ENCODE peak calls at places on chromosomes 6 and 20, in seven cellular contexts. R, I, L, Q, B, Z and D are unnamed samples.
A peak's percentile ranks its signal among the peaks of the same experiment; 100 is the strongest.

GRCh38 chr6:130161627-130162404 is 60.9 kb downstream of the SAMD3 start:
- DNase-seq in L (no peak), I (no peak), R (peak; percentile 55), Q (no peak), B (no peak), Z (no peak), D (peak; percentile 13)

GRCh38 chr6:103327079-103327478 is 1532.6 kb downstream of the HACE1 start:
- DNase-seq in Z (no peak), L (no peak), I (no peak), R (no peak), Q (no peak), B (no peak), D (no peak)

GRCh38 chr6:157896931-157897330 is 73.9 kb downstream of the SNX9 start:
- DNase-seq in L (no peak), R (no peak), B (no peak), I (no peak), Q (no peak), Z (no peak), D (no peak)

GRCh38 chr6:15264902-15265761 is 19.3 kb downstream of the JARID2 start:
- DNase-seq in Q (no peak), I (no peak), B (no peak), R (peak; percentile 55), Z (no peak), L (no peak), D (no peak)

GRCh38 chr6:19830171-19830570 is 7.0 kb upstream of the ID4 start:
- DNase-seq in Q (peak; percentile 65), Z (no peak), L (no peak), I (no peak), B (no peak), R (peak; percentile 86), D (no peak)

GRCh38 chr20:17848649-17849048 is 119.9 kb downstream of the SNX5 start:
- DNase-seq in L (no peak), R (no peak), B (no peak), Q (no peak), Z (no peak), I (no peak), D (peak; percentile 67)

GRCh38 chr6:22142931-22143330 is 153.9 kb downstream of the PRL start:
- DNase-seq in L (no peak), Z (no peak), B (no peak), R (no peak), Q (no peak), I (no peak), D (no peak)

GRCh38 chr6:42841844-42842584 is 37.4 kb upstream of the RPL7L1 start:
- DNase-seq in B (no peak), Z (no peak), I (no peak), Q (no peak), R (no peak), L (no peak), D (no peak)

GRCh38 chr6:26576929-26577719 is 19.6 kb upstream of the ABT1 start:
- DNase-seq in Z (peak; percentile 59), R (peak; percentile 78), I (no peak), B (peak; percentile 71), Q (peak; percentile 89), L (peak; percentile 27), D (peak; percentile 91)

GRCh38 chr20:24580006-24580405 is 110.6 kb downstream of the SYNDIG1 start:
- DNase-seq in L (no peak), B (no peak), Q (no peak), I (no peak), Z (no peak), R (no peak), D (no peak)

GRCh38 chr20:60931691-60932090 is 320.4 kb upstream of the CDH4 start:
- DNase-seq in R (no peak), L (no peak), I (no peak), B (no peak), Z (no peak), Q (no peak), D (no peak)

GRCh38 chr6:118812972-118813371 is 81.0 kb upstream of the ASF1A start:
- DNase-seq in L (no peak), Z (no peak), B (no peak), R (no peak), I (no peak), Q (peak; percentile 23), D (no peak)

GRCh38 chr6:168711049-168711640 is 270.2 kb downstream of the SMOC2 start:
- DNase-seq in Q (peak; percentile 0), R (peak; percentile 11), L (no peak), I (no peak), B (no peak), Z (peak; percentile 39), D (no peak)
- TF ChIP-seq CTCF in Q (no peak), R (peak; percentile 52), L (no peak), I (peak; percentile 29), B (peak; percentile 46), Z (peak; percentile 33), D (peak; percentile 5)

GRCh38 chr20:48017504-48017903 is 232.2 kb upstream of the SULF2 start:
- DNase-seq in B (no peak), I (no peak), L (no peak), Q (no peak), R (no peak), Z (no peak), D (no peak)

GRCh38 chr20:48015943-48016723 is 230.9 kb upstream of the SULF2 start:
- DNase-seq in L (no peak), Q (peak; percentile 80), R (peak; percentile 98), Z (no peak), B (no peak), I (no peak), D (no peak)

GRCh38 chr20:48019496-48019895 is 234.2 kb upstream of the SULF2 start:
- DNase-seq in R (no peak), Q (no peak), L (no peak), Z (no peak), I (no peak), B (no peak), D (no peak)

GRCh38 chr20:48017992-48018391 is 232.7 kb upstream of the SULF2 start:
- DNase-seq in Z (no peak), I (no peak), B (no peak), Q (no peak), L (no peak), R (no peak), D (no peak)

DNA sequence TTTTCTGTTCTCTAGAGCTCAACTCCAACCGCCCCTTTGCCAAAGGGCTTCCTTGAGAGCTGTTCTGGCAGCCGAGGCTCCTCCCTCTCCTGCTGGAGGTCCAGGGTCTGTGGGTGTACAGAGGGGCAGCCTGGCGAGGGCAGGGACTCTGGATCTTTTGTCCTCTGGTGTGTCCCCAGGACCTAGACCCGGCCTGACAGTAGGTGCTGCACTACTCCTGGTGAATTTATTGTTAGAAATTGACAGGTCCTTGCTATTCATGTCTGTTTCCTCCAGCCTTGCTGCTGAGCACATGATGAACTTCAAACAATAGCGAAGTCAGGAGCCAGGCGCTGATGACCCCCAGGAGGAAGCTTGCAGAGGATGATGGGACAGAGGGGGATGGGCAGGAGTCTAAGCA is 234.7 kb upstream of the SULF2 start:
- DNase-seq in R (no peak), Z (no peak), L (no peak), I (no peak), Q (no peak), B (no peak), D (no peak)
- H3K4me3 ChIP-seq in R (no peak overlapping the region), Z (no peak overlapping the region), L (no peak overlapping the region), I (no peak overlapping the region), Q (no peak overlapping the region), B (no peak overlapping the region), D (no peak overlapping the region)

GRCh38 chr20:50336631-50337030 is 146.0 kb downstream of the CEBPB start:
- DNase-seq in I (no peak), R (no peak), B (no peak), Q (no peak), L (no peak), Z (no peak), D (no peak)

GRCh38 chr20:50339196-50339901 is 148.7 kb downstream of the CEBPB start:
- DNase-seq in Q (no peak), R (peak; percentile 60), I (no peak), B (no peak), L (no peak), Z (no peak), D (peak; percentile 34)

GRCh38 chr20:50337521-50338466 is 147.2 kb downstream of the CEBPB start:
- DNase-seq in Q (no peak), I (no peak), R (no peak), Z (no peak), L (no peak), B (no peak), D (no peak)

GRCh38 chr20:50340586-50340985 is 150.0 kb downstream of the CEBPB start:
- DNase-seq in B (no peak), I (no peak), R (no peak), Q (no peak), L (no peak), Z (no peak), D (no peak)

GRCh38 chr20:50338479-50339195 is 148.0 kb downstream of the CEBPB start:
- DNase-seq in Z (no peak), L (no peak), Q (no peak), I (no peak), B (no peak), R (peak; percentile 37), D (peak; percentile 92)
- TF ChIP-seq CTCF in Z (no peak), L (no peak), Q (no peak), I (no peak), B (no peak), R (no peak), D (peak; percentile 34)

GRCh38 chr6:39317256-39317655 is 3.0 kb upstream of the KCNK17 start:
- DNase-seq in I (no peak), L (no peak), R (no peak), Q (no peak), B (no peak), Z (no peak), D (no peak)

GRCh38 chr6:39313526-39314272 is 520 bp downstream of the KCNK17 start:
- DNase-seq in B (no peak), Q (no peak), I (no peak), R (no peak), Z (no peak), L (no peak), D (no peak)

GRCh38 chr6:39312912-39313525 is 1.2 kb downstream of the KCNK17 start:
- DNase-seq in R (no peak), B (no peak), L (no peak), Q (no peak), I (no peak), Z (no peak), D (no peak)

GRCh38 chr6:39310542-39310941 is 3.7 kb downstream of the KCNK17 start:
- DNase-seq in L (no peak), I (no peak), Z (no peak), B (no peak), Q (no peak), R (no peak), D (peak; percentile 33)

GRCh38 chr6:39314273-39314790 is at the start of gene KCNK17:
- DNase-seq in L (no peak), R (no peak), Q (no peak), Z (no peak), I (no peak), B (no peak), D (no peak)
- H3K4me3 ChIP-seq in L (peak within 1 kb of the TSS; percentile 1), R (peak within 1 kb of the TSS; percentile 24), Q (no peak within 1 kb of the TSS), Z (no peak within 1 kb of the TSS), I (peak within 1 kb of the TSS; percentile 36), B (peak within 1 kb of the TSS; percentile 9), D (no peak within 1 kb of the TSS)

GRCh38 chr20:3768342-3769130 is 983 bp upstream of the ADISSP start:
- DNase-seq in Z (peak; percentile 61), R (peak; percentile 81), B (peak; percentile 75), L (peak; percentile 68), I (no peak), Q (peak; percentile 74), D (peak; percentile 80)
- TF ChIP-seq CTCF in Z (peak; percentile 64), R (peak; percentile 43), B (peak; percentile 22), L (peak; percentile 11), I (peak; percentile 56), Q (peak; percentile 57), D (peak; percentile 62)